ENCODE peak calls at places on chromosomes 4 and X, in ten cellular contexts. F is cardiac fibroblast, E is mucosa of descending colon, G is lower lobe of right lung, U is suprapubic skin, Y is upper lobe of right lung, A is left ventricle myocardium inferior, R is mammary epithelial cell, M is fibroblast of mammary gland, L is PC-3. C is an unnamed sample.

GRCh38 chr4:169268951-169269781 is 1.6 kb downstream of the SH3RF1 start:
- DNase-seq in G (no peak), M (peak; percentile 87), U (no peak), F (peak; percentile 93), R (peak; percentile 63), A (no peak), Y (no peak), E (peak; percentile 29), L (peak; percentile 74), C (no peak)

GRCh38 chr4:52107336-52107735 is 56.2 kb downstream of the SPATA18 start:
- DNase-seq in Y (no peak), R (no peak), L (peak; percentile 26), E (no peak), G (no peak), M (peak; percentile 59), F (peak; percentile 38), U (no peak), A (no peak), C (no peak)

GRCh38 chr4:1051472-1051871 is 40.0 kb downstream of the FGFRL1 start:
- DNase-seq in R (no peak), A (no peak), U (peak; percentile 35), M (no peak), F (no peak), G (no peak), L (no peak), E (peak; percentile 1), Y (no peak), C (no peak)

GRCh38 chr4:184962125-184962638 is 56.1 kb upstream of the HELT start:
- DNase-seq in Y (no peak), F (no peak), G (no peak), A (no peak), E (no peak), M (no peak), R (no peak), L (no peak), U (no peak), C (no peak)

GRCh38 chr4:75287738-75288517 is 226.3 kb downstream of the RCHY1 start:
- DNase-seq in Y (no peak), L (no peak), F (no peak), G (no peak), U (no peak), A (no peak), E (peak; percentile 33), M (no peak), R (no peak), C (no peak)

GRCh38 chrX:17547658-17548057 is 172.7 kb downstream of the NHS start:
- DNase-seq in F (peak; percentile 87), L (peak; percentile 90), R (peak; percentile 99), G (peak; percentile 63), M (peak; percentile 90), Y (peak; percentile 70), U (no peak), A (peak; percentile 21), E (peak; percentile 65), C (no peak)

GRCh38 chrX:96924581-96924980 is 40.9 kb downstream of the RPA4 start:
- DNase-seq in A (no peak), U (no peak), G (no peak), M (no peak), R (no peak), F (no peak), E (no peak), L (no peak), Y (no peak), C (no peak)

GRCh38 chr4:80685219-80685618 is 345.3 kb upstream of the BMP3 start:
- DNase-seq in U (no peak), Y (no peak), R (no peak), F (no peak), G (no peak), A (no peak), M (no peak), E (no peak), L (no peak), C (no peak)

GRCh38 chr4:81407726-81408125 is 64.0 kb downstream of the RASGEF1B start:
- DNase-seq in E (no peak), A (no peak), U (no peak), F (no peak), R (peak; percentile 57), L (no peak), G (no peak), Y (no peak), M (no peak), C (no peak)

GRCh38 chr4:91936301-91936700 is 367.5 kb upstream of the GRID2 start:
- DNase-seq in E (no peak), Y (no peak), R (no peak), G (no peak), L (no peak), A (no peak), M (no peak), U (no peak), F (no peak), C (no peak)

GRCh38 chr4:102217775-102218174 is 127.5 kb downstream of the SLC39A8 start:
- DNase-seq in R (no peak), U (no peak), A (no peak), Y (no peak), M (no peak), F (no peak), L (peak; percentile 13), E (no peak), G (no peak), C (no peak)

GRCh38 chr4:71235321-71236206 is 103.3 kb upstream of the SLC4A4 start:
- DNase-seq in A (no peak), G (no peak), R (no peak), M (no peak), U (no peak), Y (no peak), F (no peak), L (no peak), E (no peak), C (no peak)

DNA sequence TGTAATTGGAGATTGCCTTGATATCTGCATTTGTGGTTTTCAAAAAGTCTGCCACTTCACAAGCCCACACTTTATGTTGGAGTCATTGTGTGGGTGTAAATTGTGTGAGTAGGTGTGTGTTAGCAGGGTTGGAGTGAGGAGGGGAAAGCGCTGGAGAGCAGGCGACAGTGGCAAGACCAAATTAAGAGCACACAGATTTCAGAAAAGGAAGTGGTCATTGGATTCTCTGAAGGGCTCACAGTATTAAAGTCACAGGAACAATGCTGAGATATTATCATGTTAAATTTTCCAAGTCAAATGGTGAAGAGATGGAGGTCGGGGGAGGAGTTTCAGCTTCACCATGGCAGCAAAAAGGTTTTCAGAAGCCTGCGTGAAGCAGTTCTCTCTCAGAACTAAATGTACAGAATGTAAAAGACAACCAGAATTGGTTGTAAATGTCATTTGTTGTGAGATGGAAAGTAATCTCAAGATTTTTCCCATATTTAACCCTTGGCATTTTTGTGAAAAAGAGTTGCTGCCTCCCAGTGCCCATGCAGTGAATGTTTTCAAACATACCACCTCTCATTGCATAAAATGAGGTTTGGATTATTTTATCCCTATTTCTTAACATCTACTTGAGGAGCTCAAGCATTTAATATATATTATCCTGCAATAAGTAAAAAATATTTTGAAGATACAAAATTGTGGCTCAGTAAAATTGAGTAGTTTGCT is 265.9 kb downstream of the ZNF674 start:
- DNase-seq in F (no peak), E (no peak), M (peak; percentile 23), R (peak; percentile 14), U (no peak), L (no peak), G (no peak), Y (no peak), A (no peak), C (no peak)
- TF ChIP-seq CTCF in F (no peak), E (no peak), M (peak; percentile 21), R (no peak), U (no peak), L (peak; percentile 36), G (no peak), Y (no peak), A (no peak), C (no peak)

GRCh38 chr4:63563288-63564014 is 845.8 kb downstream of the TECRL start:
- DNase-seq in R (no peak), F (no peak), L (peak; percentile 45), G (no peak), M (no peak), Y (no peak), A (no peak), U (no peak), E (no peak), C (no peak)
- TF ChIP-seq CTCF in R (no peak), F (no peak), L (peak; percentile 59), G (no peak), M (no peak), Y (no peak), A (peak; percentile 21), U (no peak), E (no peak), C (no peak)

DNA sequence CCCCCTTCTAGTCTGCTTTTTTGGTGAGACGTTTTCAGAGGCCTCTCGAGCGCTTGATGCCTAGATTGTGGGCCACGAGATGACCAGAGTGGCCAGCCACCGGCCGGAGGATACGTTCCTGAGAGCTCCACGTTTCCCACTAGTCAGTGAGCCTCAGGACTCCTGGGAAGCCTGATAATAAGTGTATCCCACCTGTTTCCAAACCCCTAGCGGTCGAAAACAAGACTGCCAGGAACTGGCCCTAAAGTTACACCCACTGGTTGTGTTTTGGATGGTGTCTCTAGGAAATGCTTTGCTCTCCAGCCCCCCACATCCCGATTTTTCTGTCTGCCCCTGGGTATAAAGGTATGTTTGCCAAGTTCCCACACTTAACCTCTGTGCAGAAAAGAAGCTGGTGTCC is 4.6 kb upstream of the RS1 start:
- DNase-seq in G (no peak), R (no peak), E (no peak), Y (no peak), L (no peak), F (no peak), U (no peak), M (peak; percentile 20), A (no peak), C (no peak)
- TF ChIP-seq CTCF in G (no peak), R (no peak), E (no peak), Y (no peak), L (no peak), F (peak; percentile 35), U (no peak), M (peak; percentile 36), A (peak; percentile 29), C (no peak)

GRCh38 chrX:1170243-1170642 is 42.2 kb downstream of the CRLF2 start:
- DNase-seq in F (no peak), G (no peak), R (no peak), Y (no peak), M (no peak), A (no peak), L (no peak), U (no peak), E (no peak), C (no peak)

GRCh38 chrX:1165535-1166196 is 46.8 kb downstream of the CRLF2 start:
- DNase-seq in E (no peak), M (no peak), Y (no peak), F (peak; percentile 20), L (no peak), A (no peak), R (peak; percentile 45), G (no peak), U (no peak), C (no peak)

GRCh38 chrX:1167466-1167865 is 45.0 kb downstream of the CRLF2 start:
- DNase-seq in M (no peak), R (no peak), Y (no peak), U (no peak), G (no peak), L (no peak), A (no peak), E (no peak), F (no peak), C (no peak)

GRCh38 chrX:1169198-1169597 is 43.3 kb downstream of the CRLF2 start:
- DNase-seq in Y (no peak), R (no peak), G (no peak), L (no peak), F (no peak), A (no peak), E (no peak), M (no peak), U (no peak), C (no peak)

GRCh38 chrX:1167918-1168481 is 44.4 kb downstream of the CRLF2 start:
- DNase-seq in M (no peak), A (no peak), G (no peak), U (no peak), R (no peak), Y (no peak), F (no peak), E (no peak), L (no peak), C (no peak)
- TF ChIP-seq CTCF in M (no peak), A (no peak), G (no peak), U (no peak), R (no peak), Y (no peak), F (no peak), E (no peak), L (no peak), C (peak; percentile 19)

C was measured in CD14-positive monocyte.